ENCODE peak calls at places on chromosomes 16 and 17, in five cellular contexts. C is left ventricle myocardium inferior, D is hepatocyte, X is neural progenitor cell, S is cardiac muscle cell. E is an unnamed sample.

GRCh38 chr17:2449486-2449885 is 48.6 kb upstream of the MNT start:
- DNase-seq in X (no peak), C (no peak), S (no peak), D (no peak), E (no peak)

GRCh38 chr16:66007717-66008116 is 358.8 kb upstream of the CDH5 start:
- DNase-seq in X (peak; percentile 8), C (no peak), D (peak; percentile 8), S (peak; percentile 82), E (no peak)

GRCh38 chr17:47776330-47777197 is 43.5 kb downstream of the TBX21 start:
- DNase-seq in C (no peak), S (peak; percentile 63), D (peak; percentile 51), X (peak; percentile 40), E (peak; percentile 24)

GRCh38 chr17:12631076-12631475 is 34.6 kb upstream of the MYOCD start:
- DNase-seq in C (no peak), D (no peak), X (no peak), S (no peak), E (no peak)

GRCh38 chr17:36977066-36977465 is 28.3 kb downstream of the AATF start:
- DNase-seq in X (no peak), C (no peak), D (no peak), S (no peak), E (no peak)

GRCh38 chr17:62869885-62870580 is 61.9 kb upstream of the MARCHF10 start:
- DNase-seq in C (no peak), X (peak; percentile 72), D (peak; percentile 69), S (peak; percentile 80), E (peak; percentile 46)

GRCh38 chr17:57206928-57207327 is 49.4 kb upstream of the MSI2 start:
- DNase-seq in D (no peak), S (no peak), C (no peak), X (no peak), E (no peak)

GRCh38 chr17:57379237-57380054 is 123.1 kb downstream of the MSI2 start:
- DNase-seq in S (peak; percentile 78), D (no peak), C (no peak), X (peak; percentile 66), E (peak; percentile 42)

GRCh38 chr17:17131876-17132275 is 74.3 kb downstream of the PLD6 start:
- DNase-seq in X (no peak), C (no peak), D (no peak), S (no peak), E (no peak)

DNA sequence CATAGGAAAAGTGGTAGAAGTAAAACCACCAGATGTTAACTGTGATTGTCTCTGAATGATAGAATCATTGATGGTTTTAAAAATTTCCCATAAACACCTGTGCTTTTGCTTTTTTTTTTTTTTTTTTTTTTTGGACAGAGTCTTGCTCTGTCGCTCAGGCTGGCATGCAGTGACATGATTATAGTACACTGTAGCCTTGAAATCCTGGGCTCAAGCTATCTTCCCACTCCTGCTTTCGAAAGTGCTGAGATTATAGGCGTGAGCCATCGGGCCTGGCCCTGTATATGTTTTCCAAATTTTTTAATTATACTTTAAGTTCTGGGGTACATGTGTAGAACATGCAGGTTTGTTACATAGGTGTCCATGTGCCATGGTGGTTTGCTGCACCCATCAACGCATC is 80.5 kb downstream of the NF1 start:
- DNase-seq in C (no peak), D (no peak), S (no peak), X (no peak), E (no peak)
- H3K27ac ChIP-seq in C (no peak overlapping the region), D (no peak overlapping the region), S (no peak overlapping the region), X (no peak overlapping the region), E (no peak overlapping the region)

DNA sequence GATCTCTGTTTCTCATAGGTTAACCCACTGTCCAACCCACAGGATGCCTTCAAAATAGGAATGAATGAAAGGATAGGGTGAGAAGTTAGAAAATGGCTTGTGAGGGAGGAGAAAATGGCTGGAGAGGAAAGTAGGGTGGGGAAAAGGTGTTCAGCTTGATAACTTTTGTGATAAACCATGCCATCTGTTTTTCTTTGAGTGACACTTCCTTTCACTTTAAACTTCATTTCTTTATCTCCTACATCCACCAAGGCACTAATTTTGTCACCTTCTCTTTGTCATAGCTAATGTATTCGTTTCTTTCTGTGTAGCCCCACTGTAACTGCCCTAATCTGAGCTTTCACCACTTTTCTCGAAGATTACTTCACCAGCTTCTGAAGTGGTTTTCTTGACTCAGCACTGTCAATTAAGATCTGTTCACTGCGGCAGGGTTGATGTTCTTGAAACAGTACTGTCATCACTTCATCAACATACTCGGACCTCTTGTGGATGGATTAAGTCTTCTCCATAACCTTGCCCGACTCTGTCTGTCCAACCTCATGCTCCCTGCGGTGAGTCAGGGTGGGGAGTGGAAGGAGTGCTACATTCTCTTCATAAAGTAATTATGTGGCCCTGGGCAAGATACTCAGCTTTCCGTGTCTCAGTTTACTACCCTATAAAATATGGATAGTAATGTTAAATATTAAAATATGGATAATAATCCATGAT is 5.5 kb upstream of the KRT10 start:
- DNase-seq in X (no peak), C (no peak), D (no peak), S (peak; percentile 35), E (no peak)
- H3K27ac ChIP-seq in X (no peak overlapping the region), C (peak overlapping the region; percentile 78), D (no peak overlapping the region), S (no peak overlapping the region), E (no peak overlapping the region)

GRCh38 chr16:89826531-89827382 is 1.5 kb upstream of the SPIRE2 start:
- DNase-seq in D (no peak), C (no peak), X (no peak), S (peak; percentile 25), E (no peak)
- H3K27ac ChIP-seq in D (peak overlapping the region; percentile 92), C (peak overlapping the region; percentile 91), X (no peak overlapping the region), S (no peak overlapping the region), E (no peak overlapping the region)

GRCh38 chr16:85151603-85152413 is 39.5 kb upstream of the CIBAR2 start:
- DNase-seq in D (peak; percentile 89), C (peak; percentile 83), S (peak; percentile 87), X (no peak), E (peak; percentile 91)

GRCh38 chr16:85153656-85154091 is 41.4 kb upstream of the CIBAR2 start:
- DNase-seq in S (no peak), C (peak; percentile 78), X (no peak), D (no peak), E (no peak)

GRCh38 chr16:85151079-85151602 is 38.9 kb upstream of the CIBAR2 start:
- DNase-seq in S (no peak), X (no peak), C (no peak), D (no peak), E (no peak)

GRCh38 chr16:85152414-85153030 is 40.2 kb upstream of the CIBAR2 start:
- DNase-seq in C (no peak), D (no peak), S (no peak), X (no peak), E (peak; percentile 89)

DNA sequence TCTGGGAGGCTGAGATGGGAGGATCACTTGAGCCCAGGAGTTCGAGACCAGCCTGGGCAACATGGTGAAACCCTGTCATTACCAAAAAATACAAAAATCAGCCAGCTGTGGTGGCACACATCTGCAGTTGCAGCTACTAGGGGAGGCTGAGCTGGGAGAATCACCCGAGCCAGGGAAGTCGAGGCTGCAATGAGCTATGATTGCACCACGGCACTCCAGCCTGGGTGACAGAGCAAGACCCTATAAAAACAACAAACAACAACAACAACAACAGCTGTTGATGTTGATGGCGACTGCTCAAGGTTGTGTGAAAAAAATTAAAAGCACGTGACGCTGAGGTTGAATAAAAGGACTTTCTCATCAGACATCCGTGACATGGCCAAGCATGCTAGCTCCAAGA is 40.8 kb upstream of the CIBAR2 start:
- DNase-seq in D (no peak), S (no peak), X (no peak), C (no peak), E (no peak)
- H3K27ac ChIP-seq in D (no peak overlapping the region), S (no peak overlapping the region), X (no peak overlapping the region), C (peak overlapping the region; percentile 94), E (peak overlapping the region; percentile 86)

DNA sequence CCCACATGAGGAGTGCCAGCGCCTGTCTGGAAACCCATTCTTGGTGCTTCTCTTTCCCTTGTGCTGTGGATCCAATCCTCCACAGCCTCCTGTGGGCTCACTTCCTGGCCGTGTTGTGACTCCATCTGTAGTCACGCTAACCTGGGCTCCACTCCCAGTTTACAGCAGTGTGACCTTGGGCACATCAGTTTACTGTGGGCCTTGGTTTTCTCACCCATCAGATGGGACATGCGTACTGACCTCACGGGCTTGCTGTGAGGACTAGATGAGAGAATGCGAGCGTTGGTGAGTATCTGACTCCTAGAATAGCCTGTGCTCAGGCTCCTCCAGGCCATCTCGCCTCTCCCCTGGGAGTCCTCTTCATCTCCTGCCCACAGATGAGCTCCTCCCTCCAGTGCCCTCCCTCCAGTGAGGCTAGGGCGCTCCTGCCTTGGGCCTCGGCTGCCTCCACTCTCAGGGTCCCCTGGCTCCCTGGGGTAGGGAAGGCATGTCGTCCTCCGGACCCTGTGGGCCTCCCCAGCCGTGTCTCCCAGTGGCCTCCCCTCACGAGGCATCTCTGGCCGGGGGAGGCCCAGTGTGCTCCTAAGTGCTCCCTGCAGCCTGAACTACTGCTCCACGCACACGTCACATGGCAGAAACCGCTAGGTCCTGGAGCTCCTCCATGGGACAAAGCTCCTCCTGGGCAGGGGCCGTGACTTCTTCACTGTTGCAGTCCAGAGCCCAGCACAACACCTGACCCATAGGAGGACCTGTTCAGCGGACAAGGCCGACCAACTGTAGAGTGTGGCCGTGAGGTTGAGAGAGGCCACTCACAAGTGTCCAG is 5.2 kb upstream of the FOXJ1 start:
- DNase-seq in C (no peak), S (no peak), X (no peak), D (no peak), E (no peak)
- H3K27ac ChIP-seq in C (peak overlapping the region; percentile 41), S (no peak overlapping the region), X (no peak overlapping the region), D (no peak overlapping the region), E (no peak overlapping the region)

GRCh38 chr17:66312912-66313311 is 10.5 kb downstream of the PRKCA start:
- DNase-seq in D (no peak), S (no peak), X (no peak), C (no peak), E (no peak)

GRCh38 chr17:66309793-66310192 is 7.4 kb downstream of the PRKCA start:
- DNase-seq in X (no peak), C (no peak), D (no peak), S (no peak), E (no peak)

GRCh38 chr17:66308856-66309255 is 6.4 kb downstream of the PRKCA start:
- DNase-seq in X (no peak), S (no peak), D (no peak), C (no peak), E (no peak)

GRCh38 chr17:66313325-66313724 is 10.9 kb downstream of the PRKCA start:
- DNase-seq in D (no peak), X (no peak), S (no peak), C (no peak), E (no peak)

DNA sequence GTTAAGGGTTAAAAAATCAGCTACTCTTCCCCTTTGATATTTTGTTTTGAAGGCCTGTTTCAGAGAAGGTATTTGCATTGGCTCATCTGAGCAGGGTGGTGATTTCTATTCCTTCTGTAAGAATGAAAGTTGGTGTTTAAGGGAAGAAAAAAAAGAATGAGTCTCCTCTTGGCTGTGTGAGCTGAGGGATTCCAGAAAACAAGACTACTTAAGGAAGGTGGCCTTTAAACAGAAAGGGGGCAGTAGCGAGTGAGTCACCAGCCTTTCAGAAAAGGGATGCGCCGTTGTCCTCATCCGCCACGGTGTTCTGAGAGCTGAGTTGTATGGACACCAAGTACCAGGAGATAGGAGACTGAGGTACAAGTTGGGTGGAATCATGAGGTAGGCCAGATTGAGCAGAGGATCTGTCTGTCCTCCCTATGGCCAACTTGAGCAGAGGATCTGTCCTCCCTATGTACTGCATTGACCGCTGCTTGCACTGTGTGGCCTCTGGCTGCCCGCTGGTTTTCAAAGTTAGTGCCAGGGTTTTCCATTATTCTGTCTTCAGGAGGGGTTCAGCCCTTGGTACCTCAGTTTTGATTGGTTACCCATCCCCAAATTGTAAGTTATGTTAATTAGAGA is 8.2 kb downstream of the PRKCA start:
- DNase-seq in S (no peak), D (no peak), X (peak; percentile 13), C (no peak), E (no peak)
- H3K27ac ChIP-seq in S (no peak overlapping the region), D (no peak overlapping the region), X (no peak overlapping the region), C (no peak overlapping the region), E (no peak overlapping the region)

GRCh38 chr16:47995354-47995753 is 160.4 kb downstream of the ABCC12 start:
- DNase-seq in S (no peak), C (no peak), X (no peak), D (no peak), E (no peak)
- H3K27ac ChIP-seq in S (no peak overlapping the region), C (no peak overlapping the region), X (no peak overlapping the region), D (no peak overlapping the region), E (no peak overlapping the region)

E was measured in SJCRH30.